ENCODE peak calls at places on chromosomes 11 and 22, in six cellular contexts. R is keratinocyte, J is tibial nerve, D is vagina, T is osteoblast, F is amniotic stem cell. Q is an unnamed sample.

GRCh38 chr11:128039140-128040021 is 548.0 kb downstream of the ETS1 start:
- DNase-seq in J (peak), T (peak), D (no peak), F (peak), R (no peak), Q (peak)

GRCh38 chr11:126265801-126266200 is 2.9 kb downstream of the SRPRA start:
- DNase-seq in R (no peak), T (no peak), D (no peak), F (no peak), J (no peak), Q (no peak)

GRCh38 chr11:18706330-18707243 is 8.0 kb downstream of the TMEM86A start:
- DNase-seq in D (no peak), F (no peak), T (peak), J (peak), R (no peak), Q (no peak)

GRCh38 chr11:86150826-86151187 is 81.9 kb upstream of the PICALM start:
- DNase-seq in J (no peak), R (no peak), D (no peak), T (no peak), F (no peak), Q (no peak)

GRCh38 chr22:49965291-49966040 is 4.9 kb downstream of the PIM3 start:
- DNase-seq in D (no peak), J (no peak), F (no peak), R (no peak), T (peak), Q (no peak)

GRCh38 chr11:68842427-68843051 is 823 bp upstream of the CPT1A start:
- DNase-seq in D (no peak), F (no peak), R (no peak), J (no peak), T (no peak), Q (no peak)

GRCh38 chr22:46352691-46353386 is 17.3 kb downstream of the TRMU start:
- DNase-seq in F (no peak), T (no peak), J (no peak), R (peak), D (no peak), Q (peak)

GRCh38 chr22:33640900-33641299 is 279.4 kb downstream of the LARGE1 start:
- DNase-seq in J (no peak), F (no peak), T (no peak), D (no peak), R (no peak), Q (no peak)

GRCh38 chr11:43904737-43905515 is 24.3 kb downstream of the ALKBH3 start:
- DNase-seq in T (no peak), J (no peak), R (no peak), D (no peak), F (no peak), Q (peak)

GRCh38 chr11:17406082-17406817 is 17.8 kb upstream of the KCNJ11 start:
- DNase-seq in R (no peak), T (no peak), D (no peak), J (no peak), F (no peak), Q (no peak)

GRCh38 chr11:94196363-94196762 is 67.7 kb downstream of the PANX1 start:
- DNase-seq in D (no peak), T (no peak), J (no peak), F (no peak), R (no peak), Q (peak)

GRCh38 chr22:46580940-46581579 is 39.1 kb upstream of the GRAMD4 start:
- DNase-seq in F (no peak), D (no peak), J (peak), R (no peak), T (peak), Q (no peak)

GRCh38 chr11:73218106-73218829 is at the start of gene P2RY2:
- DNase-seq in T (peak), D (no peak), J (peak), R (no peak), F (no peak), Q (no peak)

Q was measured in epithelial cell of prostate.